ENCODE peak calls at places on chromosomes 11 and 22, in five cellular contexts. B is substantia nigra; F is CD4-positive, alpha-beta T cell; M is iPS DF 6.9; X is CD4-positive, CD25-positive, alpha-beta regulatory T cell. Q is an unnamed sample.

GRCh38 chr11:17648528-17648927 is 70.8 kb upstream of the MYOD1 start:
- DNase-seq in M (no peak), F (no peak), B (no peak), X (no peak), Q (no peak)

GRCh38 chr11:60367009-60367408 is 11.3 kb upstream of the MS4A7 start:
- DNase-seq in X (no peak), B (no peak), M (no peak), F (no peak), Q (no peak)

GRCh38 chr11:58609723-58610122 is 12.7 kb upstream of the CNTF start:
- DNase-seq in X (no peak), F (no peak), M (no peak), B (no peak), Q (no peak)

GRCh38 chr11:79108851-79109250 is 332.0 kb downstream of the TENM4 start:
- DNase-seq in F (no peak), M (no peak), X (no peak), B (no peak), Q (no peak)

GRCh38 chr22:41598891-41599635 is 9.4 kb upstream of the PMM1 start:
- DNase-seq in F (no peak), M (no peak), B (no peak), X (no peak), Q (no peak)

GRCh38 chr11:131193101-131193501 is 177.3 kb upstream of the NTM start:
- DNase-seq in M (no peak), X (no peak), B (no peak), F (no peak), Q (no peak)

GRCh38 chr11:87779276-87780067 is 395.8 kb downstream of the RAB38 start:
- DNase-seq in F (no peak), B (no peak), M (no peak), X (no peak), Q (no peak)

GRCh38 chr22:49960967-49961600 is 512 bp downstream of the PIM3 start:
- DNase-seq in X (no peak), F (peak), M (no peak), B (no peak), Q (peak)

GRCh38 chr22:33883961-33884808 is 36.1 kb downstream of the LARGE1 start:
- DNase-seq in X (no peak), B (no peak), M (no peak), F (no peak), Q (no peak)

GRCh38 chr11:13923716-13924650 is 38.5 kb upstream of the SPON1 start:
- DNase-seq in M (no peak), B (no peak), F (peak), X (peak), Q (no peak)

GRCh38 chr11:36311926-36312592 is 16.0 kb downstream of the PRR5L start:
- DNase-seq in F (no peak), X (no peak), M (no peak), B (no peak), Q (no peak)

GRCh38 chr11:12625438-12626071 is 48.7 kb upstream of the TEAD1 start:
- DNase-seq in F (no peak), X (no peak), B (no peak), M (no peak), Q (no peak)

GRCh38 chr11:70135142-70136132 is 57.3 kb downstream of the ANO1 start:
- DNase-seq in X (no peak), F (no peak), B (no peak), M (no peak), Q (peak)

GRCh38 chr11:66883021-66883968 is 26.4 kb downstream of the LRFN4 start:
- DNase-seq in X (peak), F (peak), M (peak), B (peak), Q (no peak)

GRCh38 chr22:36817429-36817783 is 571 bp upstream of the PVALB start:
- DNase-seq in X (no peak), B (no peak), M (no peak), F (no peak), Q (no peak)

GRCh38 chr22:42869463-42869862 is 12.4 kb upstream of the ARFGAP3 start:
- DNase-seq in X (no peak), F (no peak), B (no peak), M (no peak), Q (no peak)

GRCh38 chr11:114296190-114296978 is at the start of gene NNMT:
- DNase-seq in X (no peak), F (no peak), M (no peak), B (no peak), Q (no peak)

GRCh38 chr11:111736191-111736590 is 30.0 kb downstream of the PPP2R1B start:
- DNase-seq in B (no peak), M (no peak), F (no peak), X (no peak), Q (no peak)

GRCh38 chr11:69531071-69531716 is 49.7 kb downstream of the LINC01488 start:
- DNase-seq in M (no peak), B (no peak), F (no peak), X (no peak), Q (no peak)

GRCh38 chr11:119426142-119426541 is 3.2 kb upstream of the THY1 start:
- DNase-seq in M (no peak), B (no peak), F (no peak), X (no peak), Q (no peak)

GRCh38 chr22:48278620-48279464 is 1516.4 kb downstream of the TBC1D22A start:
- DNase-seq in X (no peak), F (no peak), M (no peak), B (no peak), Q (no peak)

DNA sequence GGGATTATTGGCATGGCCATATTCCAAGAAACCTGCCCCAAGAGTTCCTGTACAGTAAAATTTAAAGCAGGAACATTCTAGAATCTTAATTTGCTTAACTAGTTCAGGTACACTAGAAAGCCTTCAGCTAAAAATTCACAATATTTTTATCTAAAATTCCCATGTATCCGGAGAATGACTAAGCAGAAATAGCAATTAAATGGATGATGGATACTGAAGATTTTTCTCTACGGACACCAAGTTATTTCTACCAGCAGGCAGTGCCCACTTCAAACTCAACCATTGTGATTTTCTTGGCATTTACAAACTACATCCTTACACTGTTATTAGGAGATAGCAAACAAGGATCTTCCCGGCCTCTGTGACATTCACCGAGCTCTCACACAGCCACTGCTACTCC is 2.9 kb downstream of the PATE3 start:
- DNase-seq in X (no peak), B (no peak), M (no peak), F (no peak), Q (no peak)
- H3K27ac ChIP-seq in X (no peak), B (no peak), M (no peak), F (no peak), Q (no peak)

GRCh38 chr11:128680906-128681305 is 13.0 kb upstream of the FLI1 start:
- DNase-seq in M (no peak), F (no peak), X (no peak), B (no peak), Q (no peak)

GRCh38 chr11:128678017-128678416 is 15.9 kb upstream of the FLI1 start:
- DNase-seq in X (no peak), B (no peak), F (no peak), M (no peak), Q (no peak)
- H3K27ac ChIP-seq in X (no peak), B (no peak), F (no peak), M (no peak), Q (no peak)

GRCh38 chr11:704189-704798 is 1.7 kb upstream of the EPS8L2 start:
- DNase-seq in F (no peak), X (no peak), B (no peak), M (no peak), Q (no peak)

GRCh38 chr11:703515-703914 is 2.5 kb upstream of the EPS8L2 start:
- DNase-seq in F (no peak), X (no peak), M (no peak), B (no peak), Q (no peak)

GRCh38 chr11:706439-706956 is 467 bp downstream of the EPS8L2 start:
- DNase-seq in F (no peak), M (no peak), X (no peak), B (no peak), Q (no peak)

GRCh38 chr11:705646-706438 is at the start of gene EPS8L2:
- DNase-seq in X (no peak), B (no peak), F (no peak), M (no peak), Q (peak)

DNA sequence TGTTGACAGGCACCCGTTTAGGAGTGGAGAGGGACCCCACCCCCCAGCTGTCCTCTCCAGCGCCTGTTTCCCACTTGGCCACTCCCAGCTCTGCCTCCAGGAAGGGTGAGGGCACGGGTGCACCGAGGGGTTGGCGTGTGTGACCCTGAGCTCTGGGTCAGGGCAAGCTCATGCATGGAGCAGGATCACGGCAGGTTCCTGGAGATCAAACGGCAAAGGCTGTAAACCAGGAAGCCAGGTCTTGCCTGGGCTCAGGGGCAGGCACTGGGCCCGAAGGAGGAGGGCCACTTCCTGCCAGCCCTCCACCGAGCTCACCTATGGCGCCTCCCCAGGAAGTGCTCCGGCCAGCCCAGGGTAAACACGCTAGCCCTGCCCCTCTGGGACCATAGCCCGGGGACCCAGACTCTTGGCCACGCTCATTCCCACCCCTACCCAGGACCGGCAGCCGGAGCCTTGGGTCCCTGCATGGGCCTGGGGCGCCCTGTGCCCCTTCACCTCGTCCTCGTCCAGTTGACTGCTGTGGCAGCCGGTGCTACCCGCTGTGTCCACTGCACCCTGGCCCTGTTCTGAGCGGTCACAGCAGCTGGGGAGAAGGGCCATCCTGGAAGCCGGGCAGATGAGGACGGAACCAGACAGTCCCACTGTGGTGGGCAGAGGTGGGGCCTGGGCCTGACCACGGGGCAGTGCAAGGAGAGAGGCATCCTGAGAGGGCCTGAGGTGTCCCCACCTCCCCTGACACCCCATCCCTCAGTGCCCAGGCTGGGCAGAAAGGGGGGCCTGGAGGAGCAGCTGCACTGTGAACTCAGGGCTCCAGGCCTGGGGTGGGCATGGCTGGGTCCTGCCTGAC is 1.0 kb upstream of the EPS8L2 start:
- DNase-seq in B (no peak), X (no peak), M (no peak), F (no peak), Q (peak)
- H3K27ac ChIP-seq in B (peak), X (no peak), M (no peak), F (no peak), Q (peak)

DNA sequence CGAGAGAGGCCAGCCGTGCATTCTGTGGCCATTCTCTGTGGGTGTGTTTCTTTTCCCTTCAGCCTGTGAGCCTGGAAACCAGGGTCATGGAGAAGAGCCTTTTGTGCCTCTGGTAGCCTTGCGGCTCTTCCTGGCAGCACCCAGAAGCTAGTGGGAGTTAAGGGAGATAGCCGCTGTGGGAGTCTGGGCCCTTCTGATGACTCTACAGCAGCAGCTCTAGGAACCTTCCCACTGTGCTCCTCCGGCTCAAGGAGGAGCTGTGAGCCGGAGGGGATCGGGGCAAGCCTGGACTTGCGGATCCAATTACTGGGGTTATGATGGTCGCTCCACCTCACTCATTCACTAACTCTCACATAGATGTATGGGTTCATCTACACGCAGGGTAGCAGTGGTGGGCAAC is 10.5 kb downstream of the GTPBP1 start:
- DNase-seq in X (no peak), F (no peak), B (no peak), M (no peak), Q (no peak)
- H3K27ac ChIP-seq in X (no peak), F (no peak), B (no peak), M (no peak), Q (no peak)

Q was measured in left lung.